ENCODE peak calls at places on chromosomes 1 and 21, in six cellular contexts. D is WTC11, Z is HCT116, X is H1, F is K562, N is HepG2. T is an unnamed sample.

GRCh38 chr1:228933753-228934152 is 198.5 kb downstream of the RHOU start:
- DNase-seq in D (no peak), Z (no peak), X (no peak), F (no peak), N (peak), T (no peak)

GRCh38 chr21:37860416-37860815 is 55.8 kb downstream of the KCNJ6 start:
- DNase-seq in D (no peak), Z (no peak), X (no peak), F (no peak), N (no peak), T (no peak)

GRCh38 chr1:29330856-29331255 is 94.5 kb downstream of the PTPRU start:
- DNase-seq in D (no peak), Z (no peak), X (no peak), F (no peak), N (no peak), T (no peak)

GRCh38 chr1:35768350-35769187 is 1.2 kb downstream of the CLSPN start:
- DNase-seq in D (no peak), Z (no peak), X (no peak), F (peak), N (no peak), T (no peak)

GRCh38 chr1:41359211-41360073 is 1.8 kb upstream of the FOXO6 start:
- DNase-seq in D (no peak), Z (no peak), X (no peak), F (no peak), N (no peak), T (no peak)

GRCh38 chr1:66243548-66244130 is 290.3 kb upstream of the SGIP1 start:
- DNase-seq in D (no peak), Z (no peak), X (no peak), F (no peak), N (no peak), T (no peak)

GRCh38 chr1:6235302-6235680 is 473 bp downstream of the ICMT start:
- DNase-seq in D (no peak), Z (no peak), X (no peak), F (peak), N (no peak), T (no peak)

GRCh38 chr1:228030451-228031201 is 23.8 kb downstream of the WNT3A start:
- DNase-seq in D (no peak), Z (no peak), X (no peak), F (no peak), N (no peak), T (no peak)

GRCh38 chr1:109229531-109230127 is 15.9 kb downstream of the SARS1 start:
- DNase-seq in D (peak), Z (no peak), X (peak), F (no peak), N (no peak), T (no peak)

GRCh38 chr1:15543589-15544568 is 17.2 kb downstream of the DNAJC16 start:
- DNase-seq in D (no peak), Z (no peak), X (no peak), F (peak), N (no peak), T (no peak)

GRCh38 chr1:95117207-95118018 is at the start of gene TLCD4:
- DNase-seq in D (peak), Z (peak), X (peak), F (peak), N (peak), T (no peak)

GRCh38 chr1:30446508-30446907 is 276.9 kb downstream of the MATN1 start:
- DNase-seq in D (no peak), Z (no peak), X (no peak), F (no peak), N (no peak), T (no peak)

GRCh38 chr1:163315773-163316374 is 5.9 kb upstream of the NUF2 start:
- DNase-seq in D (no peak), Z (no peak), X (no peak), F (peak), N (peak), T (no peak)

GRCh38 chr1:59971464-59971911 is 44.9 kb upstream of the CYP2J2 start:
- DNase-seq in D (peak), Z (peak), X (no peak), F (peak), N (peak), T (no peak)

GRCh38 chr1:219038398-219038797 is 135.3 kb upstream of the LYPLAL1 start:
- DNase-seq in D (no peak), Z (no peak), X (no peak), F (no peak), N (no peak), T (no peak)

GRCh38 chr1:43774359-43774758 is 67.0 kb downstream of the ST3GAL3 start:
- DNase-seq in D (no peak), Z (no peak), X (no peak), F (no peak), N (no peak), T (no peak)

GRCh38 chr1:2312196-2312588 is 79.2 kb downstream of the MORN1 start:
- DNase-seq in D (no peak), Z (no peak), X (no peak), F (no peak), N (no peak), T (no peak)

GRCh38 chr1:225928186-225929175 is 4.4 kb upstream of the PYCR2 start:
- DNase-seq in D (no peak), Z (no peak), X (no peak), F (peak), N (no peak), T (no peak)
- TF ChIP-seq ATF3 in D (no peak), Z (no peak), X (no peak), F (peak), N (no peak), T (no peak)

GRCh38 chr21:35189077-35189863 is 140.2 kb upstream of the RUNX1 start:
- DNase-seq in D (no peak), Z (no peak), X (no peak), F (no peak), N (no peak), T (peak)
- TF ChIP-seq ATF3 in D (no peak), Z (no peak), X (no peak), F (no peak), N (no peak), T (no peak)

GRCh38 chr1:209648366-209648765 is 3.9 kb downstream of the LAMB3 start:
- DNase-seq in D (no peak), Z (no peak), X (no peak), F (no peak), N (no peak), T (no peak)

GRCh38 chr1:209648931-209649776 is 3.1 kb downstream of the LAMB3 start:
- DNase-seq in D (no peak), Z (peak), X (no peak), F (peak), N (peak), T (no peak)

GRCh38 chr1:209647212-209647611 is 5.0 kb downstream of the LAMB3 start:
- DNase-seq in D (no peak), Z (no peak), X (no peak), F (peak), N (no peak), T (no peak)

GRCh38 chr1:209645574-209646452 is 6.4 kb downstream of the LAMB3 start:
- DNase-seq in D (no peak), Z (no peak), X (no peak), F (peak), N (no peak), T (no peak)

DNA sequence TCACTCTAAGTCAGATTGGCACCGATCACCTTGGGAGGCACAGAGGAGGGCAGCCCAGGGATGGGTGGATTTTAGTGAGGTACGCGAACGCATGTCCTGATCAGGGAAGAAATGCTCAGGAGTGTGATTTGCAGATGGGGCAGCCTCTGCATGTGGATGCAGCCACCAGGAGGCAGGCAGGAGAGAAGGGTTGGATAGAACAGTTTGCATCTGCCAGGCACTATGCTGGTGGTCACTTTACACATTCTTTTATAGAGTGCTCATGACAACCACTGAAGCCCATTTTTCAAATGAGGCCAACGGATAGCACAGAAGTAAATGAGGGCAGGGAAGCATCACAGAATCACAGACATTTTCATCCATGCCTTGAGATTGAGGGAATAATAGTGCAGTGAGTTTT is 5.7 kb downstream of the LAMB3 start:
- DNase-seq in D (peak), Z (no peak), X (no peak), F (no peak), N (no peak), T (no peak)
- TF ChIP-seq ATF3 in D (no peak), Z (no peak), X (no peak), F (no peak), N (no peak), T (no peak)

GRCh38 chr1:167927075-167927754 is 9.3 kb upstream of the DCAF6 start:
- DNase-seq in D (no peak), Z (no peak), X (no peak), F (no peak), N (no peak), T (no peak)
- TF ChIP-seq ATF3 in D (no peak), Z (no peak), X (no peak), F (no peak), N (no peak), T (no peak)

DNA sequence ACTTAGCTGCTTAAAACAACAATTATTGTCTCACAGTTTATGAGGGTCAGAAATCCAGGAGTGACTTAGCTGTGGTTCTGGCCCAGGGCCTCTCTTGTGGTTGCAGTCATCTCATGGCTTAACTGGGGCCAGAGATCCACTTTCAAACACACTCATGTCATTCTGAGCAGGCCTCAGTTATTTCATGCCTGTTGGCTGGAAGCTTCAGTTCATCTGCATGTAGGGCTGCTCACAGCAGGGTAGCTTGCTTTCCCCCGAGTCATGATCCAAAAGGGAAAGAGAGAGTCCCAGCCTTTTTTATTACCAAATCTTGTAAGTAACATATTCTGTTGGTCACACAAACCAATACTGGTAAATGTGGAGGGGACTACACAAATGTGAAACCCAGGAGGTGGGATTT is 96.6 kb upstream of the B3GALT2 start:
- DNase-seq in D (peak), Z (no peak), X (no peak), F (no peak), N (no peak), T (no peak)
- TF ChIP-seq ATF3 in D (no peak), Z (no peak), X (no peak), F (no peak), N (no peak), T (no peak)

DNA sequence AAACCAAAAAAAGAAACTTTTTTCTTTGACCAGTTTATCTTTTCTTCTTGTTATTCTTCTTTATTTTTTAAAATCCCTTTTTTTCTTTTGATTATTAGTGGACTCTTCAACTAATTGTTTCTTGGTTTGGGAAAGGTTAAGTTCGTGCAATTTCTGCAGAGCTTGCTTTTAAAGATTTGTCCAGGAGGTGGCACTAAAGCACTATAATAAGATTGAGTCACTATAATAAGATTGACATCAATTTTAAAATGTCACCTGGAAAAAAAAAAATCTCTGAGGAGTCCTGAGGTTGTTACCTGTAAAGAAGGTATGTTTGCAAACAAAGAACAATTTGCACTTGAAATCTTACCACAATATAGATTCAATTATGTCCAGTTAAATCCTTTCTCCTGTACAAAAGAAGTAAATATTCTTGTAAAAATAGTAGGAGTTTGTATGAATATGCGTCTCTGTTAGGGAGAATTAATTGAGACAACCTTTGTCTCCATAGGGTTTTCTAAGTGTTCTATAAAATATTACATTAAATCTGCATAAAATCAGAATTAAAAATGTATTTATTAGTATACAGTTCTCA is 166.7 kb downstream of the ADGRL4 start:
- DNase-seq in D (peak), Z (peak), X (no peak), F (peak), N (peak), T (no peak)
- TF ChIP-seq ATF3 in D (no peak), Z (no peak), X (no peak), F (no peak), N (no peak), T (no peak)

GRCh38 chr21:45590726-45591618 is 48.7 kb upstream of the SLC19A1 start:
- DNase-seq in D (peak), Z (no peak), X (no peak), F (no peak), N (no peak), T (peak)
- TF ChIP-seq ATF3 in D (no peak), Z (no peak), X (no peak), F (no peak), N (no peak), T (no peak)

GRCh38 chr1:92487078-92487605 is 417 bp upstream of the GFI1 start:
- DNase-seq in D (no peak), Z (no peak), X (no peak), F (no peak), N (no peak), T (no peak)

GRCh38 chr1:92484171-92484471 is 2.6 kb downstream of the GFI1 start:
- DNase-seq in D (no peak), Z (no peak), X (no peak), F (no peak), N (no peak), T (no peak)

GRCh38 chr1:92484472-92485373 is 2.0 kb downstream of the GFI1 start:
- DNase-seq in D (peak), Z (no peak), X (no peak), F (no peak), N (no peak), T (no peak)

GRCh38 chr1:92486251-92487077 is at the start of gene GFI1:
- DNase-seq in D (peak), Z (no peak), X (no peak), F (no peak), N (peak), T (no peak)

GRCh38 chr1:92485374-92486250 is 1.1 kb downstream of the GFI1 start:
- DNase-seq in D (peak), Z (peak), X (no peak), F (peak), N (peak), T (no peak)
- TF ChIP-seq ATF3 in D (no peak), Z (no peak), X (no peak), F (no peak), N (no peak), T (no peak)

GRCh38 chr1:168430348-168430747 is 113.4 kb downstream of the XCL2 start:
- DNase-seq in D (no peak), Z (no peak), X (no peak), F (no peak), N (no peak), T (no peak)

GRCh38 chr1:168435439-168435838 is 108.4 kb downstream of the XCL2 start:
- DNase-seq in D (no peak), Z (no peak), X (no peak), F (no peak), N (no peak), T (no peak)

GRCh38 chr1:168428063-168428731 is 115.6 kb downstream of the XCL2 start:
- DNase-seq in D (peak), Z (no peak), X (no peak), F (no peak), N (no peak), T (no peak)

GRCh38 chr1:168437821-168438220 is 106.0 kb downstream of the XCL2 start:
- DNase-seq in D (no peak), Z (no peak), X (no peak), F (no peak), N (no peak), T (no peak)

DNA sequence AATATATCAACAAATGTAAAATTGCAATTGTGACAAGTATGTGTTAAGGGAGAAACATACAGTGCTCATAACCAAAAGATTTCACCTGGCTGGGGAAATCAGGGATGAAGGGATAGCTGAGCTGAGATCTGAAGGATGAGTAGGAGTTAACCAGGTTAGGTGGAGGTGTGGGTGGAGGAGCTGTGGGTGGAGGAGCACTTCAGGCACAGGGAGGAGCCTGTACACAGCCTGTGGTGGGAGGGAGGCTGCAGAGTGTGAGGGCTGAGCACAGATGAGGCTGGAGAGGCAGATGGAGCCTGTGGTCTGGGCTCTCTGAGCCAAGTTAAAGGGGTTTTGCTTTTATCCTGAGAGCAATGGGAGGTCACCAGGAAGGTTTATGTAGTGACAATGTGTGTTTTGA is 111.9 kb downstream of the XCL2 start:
- DNase-seq in D (no peak), Z (no peak), X (no peak), F (no peak), N (no peak), T (no peak)
- TF ChIP-seq ATF3 in D (no peak), Z (no peak), X (no peak), F (no peak), N (no peak), T (no peak)

T was measured in GM12878.